ENCODE peak calls at places on chromosomes 6 and 20, in nine cellular contexts. D, H, E, G, X, V, B, S and P are unnamed samples.

GRCh38 chr6:53309059-53309896 is 39.5 kb downstream of the ELOVL5 start:
- DNase-seq in X (no peak), H (peak; percentile 77), E (peak; percentile 95), B (peak; percentile 58), G (no peak), D (no peak), V (peak; percentile 64), S (no peak), P (no peak)

GRCh38 chr20:46368902-46369268 is 37.5 kb downstream of the ELMO2 start:
- DNase-seq in B (no peak), X (no peak), G (no peak), S (peak; percentile 38), V (no peak), D (no peak), H (no peak), E (no peak), P (no peak)

GRCh38 chr6:165663283-165663735 is 268 bp upstream of the PDE10A start:
- DNase-seq in S (peak; percentile 17), B (no peak), G (no peak), D (no peak), E (no peak), V (no peak), X (peak; percentile 76), H (no peak), P (no peak)

GRCh38 chr6:43009124-43009523 is 4.6 kb downstream of the MEA1 start:
- DNase-seq in E (peak; percentile 74), H (peak; percentile 29), G (no peak), B (no peak), S (no peak), X (no peak), V (peak; percentile 23), D (peak; percentile 68), P (no peak)

GRCh38 chr6:81451787-81452186 is 300.7 kb downstream of the TENT5A start:
- DNase-seq in V (no peak), X (no peak), B (peak; percentile 93), D (no peak), E (no peak), H (peak; percentile 84), S (peak; percentile 92), G (no peak), P (no peak)

GRCh38 chr6:149503276-149503675 is 18.5 kb upstream of the ZC3H12D start:
- DNase-seq in V (no peak), G (no peak), B (no peak), D (no peak), H (no peak), X (no peak), E (no peak), S (no peak), P (no peak)

GRCh38 chr20:40506567-40506966 is 182.5 kb downstream of the MAFB start:
- DNase-seq in S (peak; percentile 99), G (no peak), X (no peak), D (peak; percentile 93), E (no peak), H (peak; percentile 99), B (peak; percentile 97), V (peak; percentile 48), P (no peak)

GRCh38 chr6:70673601-70674000 is 5.9 kb downstream of the SMAP1 start:
- DNase-seq in X (no peak), B (peak; percentile 48), S (peak; percentile 48), H (no peak), G (no peak), V (no peak), D (no peak), E (no peak), P (no peak)

GRCh38 chr20:33900515-33901131 is 89.5 kb downstream of the CHMP4B start:
- DNase-seq in D (no peak), X (peak; percentile 61), S (no peak), B (no peak), V (no peak), H (no peak), E (no peak), G (no peak), P (no peak)

GRCh38 chr6:123333000-123333756 is 303.6 kb downstream of the TRDN start:
- DNase-seq in X (no peak), D (no peak), B (no peak), V (no peak), G (no peak), S (no peak), H (peak; percentile 26), E (no peak), P (no peak)

GRCh38 chr6:780669-781068 is 87.7 kb upstream of the EXOC2 start:
- DNase-seq in X (no peak), B (no peak), D (no peak), H (no peak), V (no peak), G (no peak), S (no peak), E (no peak), P (no peak)

GRCh38 chr20:31572042-31572700 is 32.9 kb upstream of the ID1 start:
- DNase-seq in V (no peak), B (no peak), X (no peak), D (no peak), G (no peak), H (no peak), E (no peak), S (no peak), P (no peak)

GRCh38 chr20:7770046-7770445 is 170.2 kb downstream of the HAO1 start:
- DNase-seq in S (no peak), X (no peak), D (no peak), E (peak; percentile 62), G (no peak), B (no peak), V (no peak), H (no peak), P (no peak)

GRCh38 chr20:20360464-20360863 is 7.4 kb upstream of the INSM1 start:
- DNase-seq in E (peak; percentile 39), B (peak; percentile 25), S (peak; percentile 60), X (peak; percentile 64), D (no peak), H (peak; percentile 70), V (no peak), G (peak; percentile 41), P (peak; percentile 39)

GRCh38 chr20:57325632-57326356 is 3.8 kb upstream of the SPO11 start:
- DNase-seq in E (peak; percentile 75), D (no peak), V (no peak), X (no peak), B (no peak), G (no peak), S (no peak), H (no peak), P (no peak)

GRCh38 chr6:29926081-29926794 is 16.1 kb upstream of the HLA-A start:
- DNase-seq in D (peak; percentile 60), V (no peak), B (no peak), E (no peak), S (no peak), H (no peak), G (no peak), X (no peak), P (no peak)

GRCh38 chr20:54633903-54634302 is 158.5 kb downstream of the DOK5 start:
- DNase-seq in X (no peak), B (no peak), V (no peak), S (no peak), E (peak; percentile 8), D (no peak), G (peak; percentile 29), H (no peak), P (no peak)

GRCh38 chr6:35341557-35341956 is 801 bp upstream of the PPARD start:
- DNase-seq in V (no peak), G (no peak), D (no peak), X (no peak), B (no peak), H (no peak), S (no peak), E (no peak), P (no peak)

GRCh38 chr6:105847433-105847832 is 238.7 kb upstream of the PRDM1 start:
- DNase-seq in B (no peak), E (no peak), H (no peak), V (no peak), D (no peak), G (no peak), S (no peak), X (no peak), P (no peak)

GRCh38 chr6:170265655-170266054 is 25.2 kb downstream of the DLL1 start:
- DNase-seq in D (peak; percentile 90), G (no peak), E (no peak), X (no peak), H (no peak), S (no peak), B (no peak), V (no peak), P (no peak)

GRCh38 chr6:146868671-146869209 is 270.0 kb downstream of the ADGB start:
- DNase-seq in E (no peak), G (no peak), D (no peak), S (no peak), B (no peak), H (peak; percentile 16), X (no peak), V (no peak), P (no peak)

GRCh38 chr6:69164564-69165252 is 529.6 kb downstream of the ADGRB3 start:
- DNase-seq in B (no peak), D (no peak), X (no peak), G (no peak), E (no peak), H (peak; percentile 17), S (no peak), V (no peak), P (no peak)

GRCh38 chr6:12012231-12012565 is at the start of gene HIVEP1:
- DNase-seq in G (peak; percentile 8), E (no peak), S (no peak), D (peak; percentile 71), B (no peak), V (no peak), H (no peak), X (peak; percentile 76), P (no peak)

GRCh38 chr6:133854633-133855598 is 34.0 kb upstream of the TCF21 start:
- DNase-seq in D (no peak), X (peak; percentile 66), S (no peak), B (no peak), H (no peak), G (no peak), V (no peak), E (no peak), P (no peak)

GRCh38 chr6:14781707-14782306 is 464.1 kb upstream of the JARID2 start:
- DNase-seq in E (no peak), D (no peak), V (no peak), H (no peak), B (no peak), G (no peak), S (no peak), X (no peak), P (no peak)

GRCh38 chr6:45590225-45590624 is 212.5 kb upstream of the SUPT3H start:
- DNase-seq in H (peak; percentile 72), E (no peak), D (no peak), V (no peak), B (peak; percentile 92), G (no peak), X (no peak), S (peak; percentile 90), P (peak; percentile 24)

GRCh38 chr20:2509468-2509781 is 710 bp upstream of the ZNF343 start:
- DNase-seq in D (no peak), H (no peak), E (no peak), B (no peak), X (no peak), G (no peak), S (no peak), V (no peak), P (no peak)